ENCODE peak calls at places on chromosome 12, in eight cellular contexts. N is AG10803; S is activated T-cell treated with anti-CD3 and anti-CD28 coated beads, Interleukin-2, amount 50 U/mL, for 24 hours; R is fibroblast of the conjunctiva; M is lower leg skin; Y is AG20443; K is iPS-NIHi11; T is kidney epithelial cell. W is an unnamed sample.

GRCh38 chr12:89051065-89051677 is 301.1 kb downstream of the DUSP6 start:
- DNase-seq in K (peak; percentile 59), M (no peak), T (peak; percentile 31), R (peak; percentile 63), S (no peak), Y (peak; percentile 68), N (peak; percentile 69), W (peak; percentile 70)

GRCh38 chr12:111954974-111955373 is 58.0 kb downstream of the TMEM116 start:
- DNase-seq in K (no peak), T (no peak), R (no peak), Y (no peak), N (no peak), S (no peak), M (no peak), W (no peak)

GRCh38 chr12:117774986-117775775 is 193.6 kb downstream of the KSR2 start:
- DNase-seq in M (no peak), Y (no peak), T (no peak), S (no peak), N (peak; percentile 58), K (no peak), R (no peak), W (no peak)

GRCh38 chr12:45042599-45042998 is 8.3 kb downstream of the DBX2 start:
- DNase-seq in S (no peak), Y (no peak), M (no peak), R (no peak), K (no peak), N (no peak), T (no peak), W (no peak)

GRCh38 chr12:21551811-21552469 is 25.8 kb downstream of the SPX start:
- DNase-seq in M (no peak), S (no peak), K (no peak), Y (no peak), R (no peak), T (no peak), N (no peak), W (no peak)

GRCh38 chr12:68113644-68114043 is 45.9 kb downstream of the IFNG start:
- DNase-seq in K (peak; percentile 42), N (no peak), Y (no peak), R (no peak), S (peak; percentile 58), T (no peak), M (no peak), W (no peak)

GRCh38 chr12:88951177-88951576 is 370.9 kb upstream of the KITLG start:
- DNase-seq in M (no peak), N (no peak), K (no peak), R (no peak), T (no peak), Y (no peak), S (no peak), W (no peak)

GRCh38 chr12:99522456-99522855 is 125.1 kb upstream of the GARIN6 start:
- DNase-seq in T (no peak), S (no peak), R (no peak), Y (no peak), N (no peak), M (no peak), K (no peak), W (no peak)

GRCh38 chr12:45122776-45123380 is 72.0 kb upstream of the DBX2 start:
- DNase-seq in K (peak; percentile 51), S (no peak), N (peak; percentile 31), M (no peak), T (peak; percentile 9), R (peak; percentile 31), Y (peak; percentile 15), W (no peak)